ENCODE peak calls at places on chromosomes 5 and 9, in seven cellular contexts. One of them, this sample, is unnamed.

GRCh38 chr9:105500108-105500766 is 52.4 kb downstream of the FSD1L start:
- DNase-seq in memory B cell: peak
- DNase-seq in KBM-7: no peak
- DNase-seq in glutamatergic neuron: no peak
- DNase-seq in AG04450: no peak
- DNase-seq in stimulated activated CD8-positive, alpha-beta memory T cell treated with anti-CD3 and anti-CD28 coated beads, Interleukin-12 subunit alpha, Interleukin-12 subunit beta, amount 100 ng/mL, for 1 hour: no peak
- DNase-seq in NCI-H1417: no peak
- DNase-seq in this sample: no peak

GRCh38 chr5:127963931-127964330 is 119.6 kb upstream of the SLC12A2 start:
- DNase-seq in memory B cell: no peak
- DNase-seq in KBM-7: no peak
- DNase-seq in glutamatergic neuron: no peak
- DNase-seq in AG04450: no peak
- DNase-seq in stimulated activated CD8-positive, alpha-beta memory T cell treated with anti-CD3 and anti-CD28 coated beads, Interleukin-12 subunit alpha, Interleukin-12 subunit beta, amount 100 ng/mL, for 1 hour: no peak
- DNase-seq in NCI-H1417: no peak
- DNase-seq in this sample: no peak

GRCh38 chr5:142924135-142924883 is 154.1 kb downstream of the ARHGAP26 start:
- DNase-seq in memory B cell: no peak
- DNase-seq in KBM-7: peak
- DNase-seq in glutamatergic neuron: no peak
- DNase-seq in AG04450: no peak
- DNase-seq in stimulated activated CD8-positive, alpha-beta memory T cell treated with anti-CD3 and anti-CD28 coated beads, Interleukin-12 subunit alpha, Interleukin-12 subunit beta, amount 100 ng/mL, for 1 hour: no peak
- DNase-seq in NCI-H1417: no peak
- DNase-seq in this sample: no peak

GRCh38 chr9:37329576-37329975 is 92.9 kb upstream of the GRHPR start:
- DNase-seq in memory B cell: no peak
- DNase-seq in KBM-7: peak
- DNase-seq in glutamatergic neuron: no peak
- DNase-seq in AG04450: no peak
- DNase-seq in stimulated activated CD8-positive, alpha-beta memory T cell treated with anti-CD3 and anti-CD28 coated beads, Interleukin-12 subunit alpha, Interleukin-12 subunit beta, amount 100 ng/mL, for 1 hour: no peak
- DNase-seq in NCI-H1417: peak
- DNase-seq in this sample: no peak

GRCh38 chr9:3916984-3917383 is 382.9 kb downstream of the GLIS3 start:
- DNase-seq in memory B cell: no peak
- DNase-seq in KBM-7: no peak
- DNase-seq in glutamatergic neuron: no peak
- DNase-seq in AG04450: peak
- DNase-seq in stimulated activated CD8-positive, alpha-beta memory T cell treated with anti-CD3 and anti-CD28 coated beads, Interleukin-12 subunit alpha, Interleukin-12 subunit beta, amount 100 ng/mL, for 1 hour: no peak
- DNase-seq in NCI-H1417: no peak
- DNase-seq in this sample: no peak

GRCh38 chr9:115198018-115198417 is 80.1 kb upstream of the TNC start:
- DNase-seq in memory B cell: no peak
- DNase-seq in KBM-7: no peak
- DNase-seq in glutamatergic neuron: no peak
- DNase-seq in AG04450: no peak
- DNase-seq in stimulated activated CD8-positive, alpha-beta memory T cell treated with anti-CD3 and anti-CD28 coated beads, Interleukin-12 subunit alpha, Interleukin-12 subunit beta, amount 100 ng/mL, for 1 hour: no peak
- DNase-seq in NCI-H1417: no peak
- DNase-seq in this sample: no peak

GRCh38 chr9:35322075-35322885 is 160.5 kb downstream of the UNC13B start:
- DNase-seq in memory B cell: no peak
- DNase-seq in KBM-7: no peak
- DNase-seq in glutamatergic neuron: no peak
- DNase-seq in AG04450: no peak
- DNase-seq in stimulated activated CD8-positive, alpha-beta memory T cell treated with anti-CD3 and anti-CD28 coated beads, Interleukin-12 subunit alpha, Interleukin-12 subunit beta, amount 100 ng/mL, for 1 hour: no peak
- DNase-seq in NCI-H1417: no peak
- DNase-seq in this sample: no peak

GRCh38 chr9:109726122-109726521 is 53.9 kb upstream of the PALM2AKAP2 start:
- DNase-seq in memory B cell: no peak
- DNase-seq in KBM-7: no peak
- DNase-seq in glutamatergic neuron: no peak
- DNase-seq in AG04450: no peak
- DNase-seq in stimulated activated CD8-positive, alpha-beta memory T cell treated with anti-CD3 and anti-CD28 coated beads, Interleukin-12 subunit alpha, Interleukin-12 subunit beta, amount 100 ng/mL, for 1 hour: no peak
- DNase-seq in NCI-H1417: no peak
- DNase-seq in this sample: no peak

GRCh38 chr9:3521961-3522360 is 3.8 kb downstream of the RFX3 start:
- DNase-seq in memory B cell: no peak
- DNase-seq in KBM-7: no peak
- DNase-seq in glutamatergic neuron: no peak
- DNase-seq in AG04450: no peak
- DNase-seq in stimulated activated CD8-positive, alpha-beta memory T cell treated with anti-CD3 and anti-CD28 coated beads, Interleukin-12 subunit alpha, Interleukin-12 subunit beta, amount 100 ng/mL, for 1 hour: no peak
- DNase-seq in NCI-H1417: no peak
- DNase-seq in this sample: no peak

GRCh38 chr9:72554221-72554641 is 32.8 kb downstream of the TMC1 start:
- DNase-seq in memory B cell: no peak
- DNase-seq in KBM-7: no peak
- DNase-seq in glutamatergic neuron: no peak
- DNase-seq in AG04450: peak
- DNase-seq in stimulated activated CD8-positive, alpha-beta memory T cell treated with anti-CD3 and anti-CD28 coated beads, Interleukin-12 subunit alpha, Interleukin-12 subunit beta, amount 100 ng/mL, for 1 hour: no peak
- DNase-seq in NCI-H1417: no peak
- DNase-seq in this sample: no peak

GRCh38 chr5:87526131-87526530 is 113.4 kb upstream of the CCNH start:
- DNase-seq in memory B cell: no peak
- DNase-seq in KBM-7: no peak
- DNase-seq in glutamatergic neuron: no peak
- DNase-seq in AG04450: no peak
- DNase-seq in stimulated activated CD8-positive, alpha-beta memory T cell treated with anti-CD3 and anti-CD28 coated beads, Interleukin-12 subunit alpha, Interleukin-12 subunit beta, amount 100 ng/mL, for 1 hour: no peak
- DNase-seq in NCI-H1417: no peak
- DNase-seq in this sample: no peak

GRCh38 chr5:133267601-133268000 is 215.8 kb downstream of the HSPA4 start:
- DNase-seq in memory B cell: no peak
- DNase-seq in KBM-7: no peak
- DNase-seq in glutamatergic neuron: no peak
- DNase-seq in AG04450: no peak
- DNase-seq in stimulated activated CD8-positive, alpha-beta memory T cell treated with anti-CD3 and anti-CD28 coated beads, Interleukin-12 subunit alpha, Interleukin-12 subunit beta, amount 100 ng/mL, for 1 hour: no peak
- DNase-seq in NCI-H1417: no peak
- DNase-seq in this sample: no peak

This sample was measured in NCI-H748 treated with DMSO at 0.1 percent for 48 hours.